ENCODE peak calls at places on chromosomes 11 and 22, in nine cellular contexts. One of them, this sample, is unnamed.
A peak's percentile ranks its signal among the peaks of the same experiment; 100 is the strongest.

GRCh38 chr11:128448981-128449713 is 138.2 kb downstream of the ETS1 start:
- DNase-seq in CD14-positive monocyte: no peak
- DNase-seq in cardiac muscle cell: no peak
- DNase-seq in ovary: no peak
- DNase-seq in nephron progenitor cell: no peak
- DNase-seq in bronchial epithelial cell: no peak
- DNase-seq in AG09319: no peak
- DNase-seq in fibroblast of villous mesenchyme: no peak
- DNase-seq in esophagus squamous epithelium: no peak
- DNase-seq in this sample: no peak

GRCh38 chr11:75204012-75204674 is 36.4 kb upstream of the TPBGL start:
- DNase-seq in CD14-positive monocyte: peak; percentile 45
- DNase-seq in cardiac muscle cell: no peak
- DNase-seq in ovary: no peak
- DNase-seq in nephron progenitor cell: no peak
- DNase-seq in bronchial epithelial cell: no peak
- DNase-seq in AG09319: no peak
- DNase-seq in fibroblast of villous mesenchyme: no peak
- DNase-seq in esophagus squamous epithelium: no peak
- DNase-seq in this sample: no peak

GRCh38 chr11:124891390-124891861 is 6.2 kb downstream of the ROBO4 start:
- DNase-seq in CD14-positive monocyte: no peak
- DNase-seq in cardiac muscle cell: no peak
- DNase-seq in ovary: no peak
- DNase-seq in nephron progenitor cell: peak; percentile 70
- DNase-seq in bronchial epithelial cell: no peak
- DNase-seq in AG09319: no peak
- DNase-seq in fibroblast of villous mesenchyme: no peak
- DNase-seq in esophagus squamous epithelium: no peak
- DNase-seq in this sample: peak; percentile 77

GRCh38 chr11:100602716-100603115 is 84.4 kb upstream of the ARHGAP42 start:
- DNase-seq in CD14-positive monocyte: no peak
- DNase-seq in cardiac muscle cell: no peak
- DNase-seq in ovary: no peak
- DNase-seq in nephron progenitor cell: no peak
- DNase-seq in bronchial epithelial cell: no peak
- DNase-seq in AG09319: no peak
- DNase-seq in fibroblast of villous mesenchyme: peak; percentile 53
- DNase-seq in esophagus squamous epithelium: no peak
- DNase-seq in this sample: no peak

GRCh38 chr22:50326959-50327710 is at the start of gene DENND6B:
- DNase-seq in CD14-positive monocyte: peak; percentile 67
- DNase-seq in cardiac muscle cell: peak; percentile 90
- DNase-seq in ovary: peak; percentile 90
- DNase-seq in nephron progenitor cell: peak; percentile 89
- DNase-seq in bronchial epithelial cell: peak; percentile 34
- DNase-seq in AG09319: peak; percentile 52
- DNase-seq in fibroblast of villous mesenchyme: peak; percentile 76
- DNase-seq in esophagus squamous epithelium: no peak
- DNase-seq in this sample: peak; percentile 71

GRCh38 chr11:87038235-87038960 is 664 bp downstream of the TMEM135 start:
- DNase-seq in CD14-positive monocyte: no peak
- DNase-seq in cardiac muscle cell: no peak
- DNase-seq in ovary: no peak
- DNase-seq in nephron progenitor cell: no peak
- DNase-seq in bronchial epithelial cell: peak; percentile 4
- DNase-seq in AG09319: no peak
- DNase-seq in fibroblast of villous mesenchyme: no peak
- DNase-seq in esophagus squamous epithelium: no peak
- DNase-seq in this sample: no peak

GRCh38 chr11:102722804-102723203 is 1.9 kb downstream of the MMP8 start:
- DNase-seq in CD14-positive monocyte: no peak
- DNase-seq in cardiac muscle cell: no peak
- DNase-seq in ovary: no peak
- DNase-seq in nephron progenitor cell: no peak
- DNase-seq in bronchial epithelial cell: no peak
- DNase-seq in AG09319: no peak
- DNase-seq in fibroblast of villous mesenchyme: no peak
- DNase-seq in esophagus squamous epithelium: no peak
- DNase-seq in this sample: no peak

GRCh38 chr11:110991621-110992355 is 253.7 kb upstream of the POU2AF2 start:
- DNase-seq in CD14-positive monocyte: no peak
- DNase-seq in cardiac muscle cell: no peak
- DNase-seq in ovary: no peak
- DNase-seq in nephron progenitor cell: no peak
- DNase-seq in bronchial epithelial cell: no peak
- DNase-seq in AG09319: peak; percentile 79
- DNase-seq in fibroblast of villous mesenchyme: peak; percentile 58
- DNase-seq in esophagus squamous epithelium: no peak
- DNase-seq in this sample: no peak

GRCh38 chr11:1390603-1391164 is 950 bp downstream of the BRSK2 start:
- DNase-seq in CD14-positive monocyte: peak; percentile 44
- DNase-seq in cardiac muscle cell: peak; percentile 83
- DNase-seq in ovary: peak; percentile 48
- DNase-seq in nephron progenitor cell: peak; percentile 72
- DNase-seq in bronchial epithelial cell: no peak
- DNase-seq in AG09319: no peak
- DNase-seq in fibroblast of villous mesenchyme: peak; percentile 9
- DNase-seq in esophagus squamous epithelium: no peak
- DNase-seq in this sample: peak; percentile 60

GRCh38 chr11:84899740-84900139 is 727.4 kb downstream of the DLG2 start:
- DNase-seq in CD14-positive monocyte: no peak
- DNase-seq in cardiac muscle cell: no peak
- DNase-seq in ovary: no peak
- DNase-seq in nephron progenitor cell: no peak
- DNase-seq in bronchial epithelial cell: no peak
- DNase-seq in AG09319: no peak
- DNase-seq in fibroblast of villous mesenchyme: no peak
- DNase-seq in esophagus squamous epithelium: no peak
- DNase-seq in this sample: peak; percentile 44

GRCh38 chr11:70730411-70730810 is 332.1 kb downstream of the CTTN start:
- DNase-seq in CD14-positive monocyte: peak; percentile 10
- DNase-seq in cardiac muscle cell: no peak
- DNase-seq in ovary: no peak
- DNase-seq in nephron progenitor cell: no peak
- DNase-seq in bronchial epithelial cell: no peak
- DNase-seq in AG09319: no peak
- DNase-seq in fibroblast of villous mesenchyme: no peak
- DNase-seq in esophagus squamous epithelium: no peak
- DNase-seq in this sample: no peak

GRCh38 chr11:99911116-99911515 is 776.0 kb upstream of the ARHGAP42 start:
- DNase-seq in CD14-positive monocyte: no peak
- DNase-seq in cardiac muscle cell: no peak
- DNase-seq in ovary: no peak
- DNase-seq in nephron progenitor cell: no peak
- DNase-seq in bronchial epithelial cell: no peak
- DNase-seq in AG09319: no peak
- DNase-seq in fibroblast of villous mesenchyme: no peak
- DNase-seq in esophagus squamous epithelium: no peak
- DNase-seq in this sample: no peak

GRCh38 chr11:65569973-65570918 is at the start of gene ZNRD2:
- DNase-seq in CD14-positive monocyte: peak; percentile 98
- DNase-seq in cardiac muscle cell: peak; percentile 99
- DNase-seq in ovary: peak; percentile 98
- DNase-seq in nephron progenitor cell: peak; percentile 97
- DNase-seq in bronchial epithelial cell: peak; percentile 92
- DNase-seq in AG09319: peak; percentile 92
- DNase-seq in fibroblast of villous mesenchyme: peak; percentile 99
- DNase-seq in esophagus squamous epithelium: peak; percentile 95
- DNase-seq in this sample: peak; percentile 99

GRCh38 chr11:80955588-80955987 is 1514.8 kb upstream of the TENM4 start:
- DNase-seq in CD14-positive monocyte: no peak
- DNase-seq in cardiac muscle cell: no peak
- DNase-seq in ovary: no peak
- DNase-seq in nephron progenitor cell: no peak
- DNase-seq in bronchial epithelial cell: no peak
- DNase-seq in AG09319: no peak
- DNase-seq in fibroblast of villous mesenchyme: no peak
- DNase-seq in esophagus squamous epithelium: no peak
- DNase-seq in this sample: no peak

DNA sequence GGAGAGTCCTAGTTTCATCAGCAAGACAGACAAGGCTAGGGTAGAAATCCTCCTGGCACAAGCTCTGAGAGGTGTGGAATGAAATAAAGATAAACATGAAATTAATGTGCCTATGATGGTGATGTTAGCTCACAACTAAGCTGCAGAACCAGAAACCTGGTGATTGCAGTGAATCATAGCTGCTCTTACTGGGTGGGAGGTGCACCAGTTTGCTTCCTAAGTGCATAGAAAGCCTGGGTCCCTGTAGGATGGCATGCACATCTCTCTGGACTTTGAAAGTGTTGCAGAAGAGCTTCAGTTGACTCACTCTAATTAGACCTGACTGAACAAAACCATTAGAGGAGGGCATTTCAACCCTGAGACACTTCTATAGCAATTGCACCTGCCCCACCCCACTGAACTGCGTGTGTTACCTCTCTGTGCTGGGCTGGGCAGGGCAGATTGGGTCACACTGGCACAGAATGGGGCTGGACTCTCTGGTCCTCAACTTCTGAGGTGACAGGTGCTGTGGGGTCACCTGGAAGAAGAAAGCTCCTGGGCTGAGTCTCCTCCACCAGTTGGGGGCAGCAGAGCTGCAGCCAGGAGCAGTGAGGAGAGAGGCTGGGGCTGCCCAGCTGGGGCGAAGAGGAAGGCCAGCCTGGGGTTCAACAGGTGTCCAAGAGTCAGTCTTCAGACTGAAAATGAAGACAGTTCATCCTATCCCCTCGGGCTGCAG is 57.9 kb downstream of the GGTLC2 start:
- DNase-seq in CD14-positive monocyte: no peak
- DNase-seq in cardiac muscle cell: no peak
- DNase-seq in ovary: no peak
- DNase-seq in nephron progenitor cell: no peak
- DNase-seq in bronchial epithelial cell: no peak
- DNase-seq in AG09319: no peak
- DNase-seq in fibroblast of villous mesenchyme: no peak
- DNase-seq in esophagus squamous epithelium: no peak
- DNase-seq in this sample: peak; percentile 58
- TF ChIP-seq CTCF in CD14-positive monocyte: no peak
- TF ChIP-seq CTCF in cardiac muscle cell: peak; percentile 44
- TF ChIP-seq CTCF in ovary: no peak
- TF ChIP-seq CTCF in nephron progenitor cell: peak; percentile 16
- TF ChIP-seq CTCF in bronchial epithelial cell: peak; percentile 22
- TF ChIP-seq CTCF in AG09319: no peak
- TF ChIP-seq CTCF in fibroblast of villous mesenchyme: peak; percentile 30
- TF ChIP-seq CTCF in esophagus squamous epithelium: no peak
- TF ChIP-seq CTCF in this sample: peak; percentile 73

DNA sequence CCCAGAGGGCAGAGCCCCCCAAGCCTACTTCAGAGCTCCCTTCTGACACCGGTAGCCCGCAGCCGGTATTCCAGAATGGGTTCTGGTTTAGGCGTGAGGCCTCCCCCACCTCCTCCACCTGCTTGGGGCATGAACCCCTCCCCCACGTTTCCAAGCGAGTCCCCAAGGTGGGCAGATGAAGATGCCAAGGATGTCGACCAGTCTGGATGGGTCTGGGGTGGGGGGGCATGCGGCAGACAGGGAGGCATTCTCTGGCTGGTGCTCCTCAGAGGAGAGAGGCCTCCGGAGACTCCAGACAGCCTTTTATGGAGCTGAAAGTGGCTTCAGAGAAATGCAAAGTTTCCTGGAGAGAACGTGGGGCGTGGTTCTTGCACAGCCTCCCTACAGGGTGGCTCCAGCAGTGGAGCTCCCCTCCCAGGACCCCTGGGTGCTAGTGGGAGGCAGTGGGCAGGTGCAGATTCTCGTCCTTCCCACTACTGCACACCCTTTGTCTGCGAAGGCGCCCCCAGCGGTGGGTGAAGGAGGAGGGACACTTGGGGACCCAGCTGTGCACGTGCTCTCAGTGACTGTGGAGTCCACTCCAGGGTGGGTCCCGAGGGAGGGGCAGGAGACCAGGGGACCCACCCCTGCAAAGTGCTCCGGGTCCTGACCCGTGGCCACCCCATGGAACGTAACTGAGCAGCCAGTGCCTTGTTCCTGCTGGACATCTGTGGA is 4.2 kb downstream of the CCND1 start:
- DNase-seq in CD14-positive monocyte: peak; percentile 36
- DNase-seq in cardiac muscle cell: no peak
- DNase-seq in ovary: no peak
- DNase-seq in nephron progenitor cell: no peak
- DNase-seq in bronchial epithelial cell: no peak
- DNase-seq in AG09319: no peak
- DNase-seq in fibroblast of villous mesenchyme: no peak
- DNase-seq in esophagus squamous epithelium: no peak
- DNase-seq in this sample: peak; percentile 37
- TF ChIP-seq CTCF in CD14-positive monocyte: no peak
- TF ChIP-seq CTCF in cardiac muscle cell: no peak
- TF ChIP-seq CTCF in ovary: no peak
- TF ChIP-seq CTCF in nephron progenitor cell: no peak
- TF ChIP-seq CTCF in bronchial epithelial cell: peak; percentile 23
- TF ChIP-seq CTCF in AG09319: no peak
- TF ChIP-seq CTCF in fibroblast of villous mesenchyme: no peak
- TF ChIP-seq CTCF in esophagus squamous epithelium: no peak
- TF ChIP-seq CTCF in this sample: peak; percentile 15

GRCh38 chr22:45548991-45549736 is 46.5 kb downstream of the FBLN1 start:
- DNase-seq in CD14-positive monocyte: no peak
- DNase-seq in cardiac muscle cell: peak; percentile 27
- DNase-seq in ovary: peak; percentile 58
- DNase-seq in nephron progenitor cell: no peak
- DNase-seq in bronchial epithelial cell: peak; percentile 87
- DNase-seq in AG09319: peak; percentile 79
- DNase-seq in fibroblast of villous mesenchyme: peak; percentile 98
- DNase-seq in esophagus squamous epithelium: no peak
- DNase-seq in this sample: no peak
- TF ChIP-seq CTCF in CD14-positive monocyte: no peak
- TF ChIP-seq CTCF in cardiac muscle cell: peak; percentile 44
- TF ChIP-seq CTCF in ovary: no peak
- TF ChIP-seq CTCF in nephron progenitor cell: no peak
- TF ChIP-seq CTCF in bronchial epithelial cell: peak; percentile 42
- TF ChIP-seq CTCF in AG09319: peak; percentile 57
- TF ChIP-seq CTCF in fibroblast of villous mesenchyme: peak; percentile 63
- TF ChIP-seq CTCF in esophagus squamous epithelium: peak; percentile 13
- TF ChIP-seq CTCF in this sample: peak; percentile 56

DNA sequence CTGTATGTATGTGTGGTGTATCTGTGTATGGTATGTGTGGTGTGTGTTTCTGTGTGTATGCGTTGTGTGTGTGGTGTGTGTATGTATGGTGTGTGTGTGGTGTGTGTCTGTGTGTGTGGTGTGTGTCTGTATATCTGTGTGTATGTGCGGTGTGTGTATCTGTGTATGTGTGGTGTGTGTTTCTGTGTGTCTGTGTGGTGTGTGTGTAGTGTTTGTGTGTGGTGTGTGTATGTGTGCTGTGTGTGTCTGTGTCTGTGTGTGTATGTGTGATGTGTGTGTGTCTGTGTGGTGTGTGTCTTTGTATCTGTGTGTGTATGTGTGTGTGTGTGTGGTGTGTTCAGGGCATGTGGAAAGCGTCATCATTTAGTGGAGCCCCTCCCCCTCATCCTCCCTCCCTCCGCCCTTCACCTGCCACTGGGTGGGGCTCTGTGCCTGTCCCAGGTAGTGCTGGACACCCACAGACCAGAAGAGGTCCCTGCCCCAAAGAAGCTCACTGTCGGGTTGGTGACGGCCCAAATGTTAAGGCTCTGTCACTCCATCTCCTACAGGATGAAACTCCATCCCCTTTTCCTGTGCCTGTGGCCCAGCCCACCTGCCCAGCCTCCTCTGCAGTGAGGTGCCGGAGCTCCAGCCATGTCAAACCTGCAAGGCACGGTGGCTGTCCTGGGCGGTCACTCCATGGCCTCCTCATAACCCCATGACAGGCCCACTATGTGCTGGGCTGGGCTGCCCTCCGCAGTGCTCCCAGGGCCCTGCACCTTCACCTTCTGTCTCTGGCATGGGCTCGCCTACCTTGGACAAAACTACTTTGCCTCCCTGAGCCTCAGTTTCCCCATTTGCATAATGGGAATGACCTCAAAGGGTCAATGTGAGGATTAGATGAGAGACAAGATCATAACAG is 23.4 kb upstream of the SHISAL1 start:
- DNase-seq in CD14-positive monocyte: no peak
- DNase-seq in cardiac muscle cell: no peak
- DNase-seq in ovary: no peak
- DNase-seq in nephron progenitor cell: no peak
- DNase-seq in bronchial epithelial cell: peak; percentile 20
- DNase-seq in AG09319: no peak
- DNase-seq in fibroblast of villous mesenchyme: no peak
- DNase-seq in esophagus squamous epithelium: no peak
- DNase-seq in this sample: peak; percentile 42
- TF ChIP-seq CTCF in CD14-positive monocyte: no peak
- TF ChIP-seq CTCF in cardiac muscle cell: no peak
- TF ChIP-seq CTCF in ovary: no peak
- TF ChIP-seq CTCF in nephron progenitor cell: no peak
- TF ChIP-seq CTCF in bronchial epithelial cell: peak; percentile 36
- TF ChIP-seq CTCF in AG09319: no peak
- TF ChIP-seq CTCF in fibroblast of villous mesenchyme: no peak
- TF ChIP-seq CTCF in esophagus squamous epithelium: no peak
- TF ChIP-seq CTCF in this sample: no peak

This sample was measured in H9.